ENCODE peak calls at places on chromosomes 2 and 18, in five cellular contexts. E, H, L, Z and W are unnamed samples.

GRCh38 chr2:165009466-165009865 is 54.1 kb upstream of the SLC38A11 start:
- DNase-seq in E (no peak), H (no peak), L (no peak), Z (no peak), W (no peak)

GRCh38 chr2:8453904-8454302 is 228.0 kb upstream of the ID2 start:
- DNase-seq in E (no peak), H (no peak), L (no peak), Z (peak), W (no peak)

GRCh38 chr2:29561241-29562027 is 360.0 kb downstream of the ALK start:
- DNase-seq in E (no peak), H (no peak), L (no peak), Z (peak), W (no peak)

GRCh38 chr2:172552547-172553291 is 3.2 kb upstream of the PDK1 start:
- DNase-seq in E (no peak), H (no peak), L (no peak), Z (peak), W (no peak)

GRCh38 chr18:61732854-61733253 is 160.0 kb downstream of the RNF152 start:
- DNase-seq in E (no peak), H (no peak), L (no peak), Z (peak), W (no peak)

GRCh38 chr2:64751286-64752260 is 97.9 kb upstream of the SERTAD2 start:
- DNase-seq in E (peak), H (peak), L (peak), Z (peak), W (peak)

GRCh38 chr2:143452817-143453462 is 323.7 kb downstream of the ARHGAP15 start:
- DNase-seq in E (no peak), H (no peak), L (no peak), Z (no peak), W (no peak)

GRCh38 chr2:8647462-8647857 is 34.4 kb upstream of the ID2 start:
- DNase-seq in E (no peak), H (no peak), L (no peak), Z (no peak), W (no peak)

GRCh38 chr2:213234641-213235040 is 49.6 kb upstream of the SPAG16 start:
- DNase-seq in E (no peak), H (no peak), L (no peak), Z (peak), W (peak)

GRCh38 chr2:62596061-62596658 is 90.2 kb upstream of the TMEM17 start:
- DNase-seq in E (no peak), H (no peak), L (no peak), Z (no peak), W (no peak)

GRCh38 chr2:8926356-8926755 is 77.1 kb downstream of the MBOAT2 start:
- DNase-seq in E (no peak), H (no peak), L (peak), Z (no peak), W (no peak)

GRCh38 chr2:156005999-156006712 is 326.4 kb downstream of the NR4A2 start:
- DNase-seq in E (no peak), H (no peak), L (no peak), Z (no peak), W (no peak)

GRCh38 chr2:42414158-42414557 is 53.1 kb upstream of the COX7A2L start:
- DNase-seq in E (no peak), H (no peak), L (no peak), Z (no peak), W (no peak)

GRCh38 chr2:75892490-75892889 is 181.8 kb upstream of the GCFC2 start:
- DNase-seq in E (no peak), H (no peak), L (no peak), Z (no peak), W (no peak)

GRCh38 chr2:158394453-158394852 is 62.1 kb downstream of the CCDC148 start:
- DNase-seq in E (no peak), H (no peak), L (no peak), Z (no peak), W (no peak)

GRCh38 chr2:220893411-220893810 is 678.7 kb downstream of the EPHA4 start:
- DNase-seq in E (no peak), H (no peak), L (no peak), Z (no peak), W (peak)

GRCh38 chr2:71226391-71226964 is 425 bp downstream of the PAIP2B start:
- DNase-seq in E (peak), H (peak), L (no peak), Z (no peak), W (peak)

GRCh38 chr2:240886678-240887574 is 9.0 kb downstream of the MAB21L4 start:
- DNase-seq in E (no peak), H (no peak), L (no peak), Z (no peak), W (no peak)

GRCh38 chr2:46364797-46365457 is 67.7 kb downstream of the EPAS1 start:
- DNase-seq in E (no peak), H (peak), L (peak), Z (peak), W (peak)

GRCh38 chr2:18435425-18436037 is 124.9 kb downstream of the RDH14 start:
- DNase-seq in E (no peak), H (peak), L (no peak), Z (peak), W (peak)

GRCh38 chr2:132651115-132652099 is 18.6 kb downstream of the LYPD1 start:
- DNase-seq in E (no peak), H (peak), L (peak), Z (peak), W (peak)

GRCh38 chr2:141554810-141555209 is 576.0 kb downstream of the LRP1B start:
- DNase-seq in E (no peak), H (peak), L (peak), Z (peak), W (peak)

GRCh38 chr2:181626671-181627070 is 30.2 kb downstream of the CERKL start:
- DNase-seq in E (no peak), H (no peak), L (no peak), Z (no peak), W (no peak)

GRCh38 chr18:56146565-56146964 is 491.8 kb downstream of the TXNL1 start:
- DNase-seq in E (no peak), H (no peak), L (no peak), Z (no peak), W (no peak)